ENCODE peak calls at places on chromosomes 1 and 21, in five cellular contexts. Q, L, J, V and P are unnamed samples.

GRCh38 chr1:119903443-119903835 is 7.1 kb upstream of the ADAM30 start:
- DNase-seq in Q (no peak), L (no peak), J (no peak), V (no peak), P (no peak)

GRCh38 chr1:215599418-215599817 is 32.3 kb downstream of the KCTD3 start:
- DNase-seq in Q (no peak), L (no peak), J (no peak), V (no peak), P (no peak)

GRCh38 chr1:30286984-30287839 is 436.2 kb downstream of the MATN1 start:
- DNase-seq in Q (peak), L (no peak), J (no peak), V (no peak), P (no peak)

GRCh38 chr1:11286735-11287410 is 13.9 kb downstream of the UBIAD1 start:
- DNase-seq in Q (no peak), L (no peak), J (no peak), V (no peak), P (no peak)

GRCh38 chr1:76881726-76882125 is 14.4 kb downstream of the ST6GALNAC5 start:
- DNase-seq in Q (no peak), L (no peak), J (no peak), V (no peak), P (no peak)

GRCh38 chr21:45269861-45270260 is 17.8 kb downstream of the POFUT2 start:
- DNase-seq in Q (peak), L (no peak), J (no peak), V (no peak), P (no peak)

GRCh38 chr1:2032737-2033136 is 13.6 kb downstream of the GABRD start:
- DNase-seq in Q (no peak), L (no peak), J (no peak), V (no peak), P (no peak)

GRCh38 chr1:156394835-156395461 is 25.9 kb downstream of the RHBG start:
- DNase-seq in Q (no peak), L (no peak), J (no peak), V (no peak), P (no peak)

GRCh38 chr1:167128261-167129227 is 34.7 kb downstream of the STYXL2 start:
- DNase-seq in Q (no peak), L (no peak), J (no peak), V (no peak), P (no peak)

GRCh38 chr1:211258310-211258755 is 833 bp upstream of the RCOR3 start:
- DNase-seq in Q (peak), L (peak), J (peak), V (peak), P (peak)

GRCh38 chr1:115076384-115076906 is 12.9 kb downstream of the TSPAN2 start:
- DNase-seq in Q (no peak), L (no peak), J (no peak), V (no peak), P (no peak)

GRCh38 chr1:186680031-186681012 is at the start of gene PTGS2:
- DNase-seq in Q (peak), L (peak), J (peak), V (peak), P (peak)

GRCh38 chr21:46634966-46635323 is 529 bp upstream of the PRMT2 start:
- DNase-seq in Q (no peak), L (no peak), J (no peak), V (peak), P (peak)

GRCh38 chr1:157403608-157404007 is 148.7 kb downstream of the FCRL5 start:
- DNase-seq in Q (no peak), L (no peak), J (no peak), V (no peak), P (no peak)

GRCh38 chr21:45439901-45440461 is 35.0 kb downstream of the COL18A1 start:
- DNase-seq in Q (no peak), L (no peak), J (no peak), V (no peak), P (no peak)

GRCh38 chr1:220764757-220765156 is 16.6 kb downstream of the MTARC2 start:
- DNase-seq in Q (no peak), L (no peak), J (no peak), V (no peak), P (no peak)

GRCh38 chr1:42484382-42484781 is 21.3 kb downstream of the CCDC30 start:
- DNase-seq in Q (no peak), L (no peak), J (no peak), V (no peak), P (no peak)

GRCh38 chr1:6991271-6991670 is 206.0 kb downstream of the CAMTA1 start:
- DNase-seq in Q (no peak), L (no peak), J (no peak), V (no peak), P (no peak)

GRCh38 chr1:39158330-39159086 is 46.0 kb upstream of the MACF1 start:
- DNase-seq in Q (no peak), L (no peak), J (no peak), V (peak), P (no peak)

GRCh38 chr1:31327381-31327780 is 30.5 kb downstream of the ZCCHC17 start:
- DNase-seq in Q (no peak), L (no peak), J (no peak), V (no peak), P (no peak)

GRCh38 chr1:55107989-55108388 is 68.6 kb downstream of the PCSK9 start:
- DNase-seq in Q (no peak), L (no peak), J (no peak), V (no peak), P (no peak)

GRCh38 chr1:226763741-226764264 is 24.7 kb upstream of the ITPKB start:
- DNase-seq in Q (no peak), L (no peak), J (peak), V (no peak), P (peak)

GRCh38 chr21:33089439-33089838 is 19.5 kb downstream of the OLIG1 start:
- DNase-seq in Q (no peak), L (no peak), J (no peak), V (no peak), P (no peak)

GRCh38 chr1:151008244-151009205 is at the start of gene PRUNE1:
- DNase-seq in Q (peak), L (peak), J (peak), V (peak), P (peak)

GRCh38 chr1:15939181-15940109 is 36.5 kb downstream of the ZBTB17 start:
- DNase-seq in Q (peak), L (no peak), J (no peak), V (no peak), P (no peak)

GRCh38 chr1:76038306-76039004 is 36.1 kb upstream of the ST6GALNAC3 start:
- DNase-seq in Q (no peak), L (no peak), J (no peak), V (no peak), P (no peak)

GRCh38 chr1:184163674-184164470 is 112.3 kb downstream of the TSEN15 start:
- DNase-seq in Q (no peak), L (no peak), J (peak), V (peak), P (peak)

GRCh38 chr1:117795190-117795589 is 134.2 kb downstream of the GDAP2 start:
- DNase-seq in Q (no peak), L (no peak), J (no peak), V (no peak), P (no peak)

GRCh38 chr1:86380257-86380861 is 15.8 kb downstream of the ODF2L start:
- DNase-seq in Q (no peak), L (no peak), J (no peak), V (peak), P (peak)

GRCh38 chr1:31390071-31390470 is 17.2 kb upstream of the FABP3 start:
- DNase-seq in Q (no peak), L (no peak), J (no peak), V (no peak), P (no peak)

GRCh38 chr1:246780264-246780663 is 56.1 kb downstream of the SCCPDH start:
- DNase-seq in Q (peak), L (no peak), J (no peak), V (no peak), P (no peak)

GRCh38 chr1:229716692-229717091 is 90.6 kb downstream of the URB2 start:
- DNase-seq in Q (no peak), L (no peak), J (no peak), V (no peak), P (no peak)

GRCh38 chr1:229717774-229718173 is 91.7 kb downstream of the URB2 start:
- DNase-seq in Q (no peak), L (no peak), J (no peak), V (no peak), P (no peak)

GRCh38 chr1:229716064-229716463 is 90.0 kb downstream of the URB2 start:
- DNase-seq in Q (no peak), L (no peak), J (no peak), V (no peak), P (no peak)

GRCh38 chr1:229714306-229714705 is 88.3 kb downstream of the URB2 start:
- DNase-seq in Q (no peak), L (no peak), J (no peak), V (no peak), P (no peak)

GRCh38 chr1:229714964-229715603 is 89.0 kb downstream of the URB2 start:
- DNase-seq in Q (no peak), L (no peak), J (no peak), V (peak), P (no peak)
- TF ChIP-seq CTCF in Q (peak), L (no peak), J (peak), V (peak), P (peak)

GRCh38 chr1:94522304-94522703 is 19.3 kb downstream of the F3 start:
- DNase-seq in Q (no peak), L (no peak), J (no peak), V (peak), P (no peak)
- TF ChIP-seq CTCF in Q (peak), L (peak), J (no peak), V (no peak), P (no peak)

GRCh38 chr1:160746870-160747500 is 7.9 kb downstream of the SLAMF7 start:
- DNase-seq in Q (no peak), L (no peak), J (no peak), V (no peak), P (no peak)

GRCh38 chr1:160748877-160749269 is 9.8 kb downstream of the SLAMF7 start:
- DNase-seq in Q (no peak), L (no peak), J (no peak), V (no peak), P (no peak)

GRCh38 chr1:160747717-160748116 is 8.7 kb downstream of the SLAMF7 start:
- DNase-seq in Q (no peak), L (no peak), J (no peak), V (no peak), P (no peak)

GRCh38 chr1:160750608-160751007 is 11.6 kb downstream of the SLAMF7 start:
- DNase-seq in Q (no peak), L (no peak), J (no peak), V (no peak), P (no peak)

DNA sequence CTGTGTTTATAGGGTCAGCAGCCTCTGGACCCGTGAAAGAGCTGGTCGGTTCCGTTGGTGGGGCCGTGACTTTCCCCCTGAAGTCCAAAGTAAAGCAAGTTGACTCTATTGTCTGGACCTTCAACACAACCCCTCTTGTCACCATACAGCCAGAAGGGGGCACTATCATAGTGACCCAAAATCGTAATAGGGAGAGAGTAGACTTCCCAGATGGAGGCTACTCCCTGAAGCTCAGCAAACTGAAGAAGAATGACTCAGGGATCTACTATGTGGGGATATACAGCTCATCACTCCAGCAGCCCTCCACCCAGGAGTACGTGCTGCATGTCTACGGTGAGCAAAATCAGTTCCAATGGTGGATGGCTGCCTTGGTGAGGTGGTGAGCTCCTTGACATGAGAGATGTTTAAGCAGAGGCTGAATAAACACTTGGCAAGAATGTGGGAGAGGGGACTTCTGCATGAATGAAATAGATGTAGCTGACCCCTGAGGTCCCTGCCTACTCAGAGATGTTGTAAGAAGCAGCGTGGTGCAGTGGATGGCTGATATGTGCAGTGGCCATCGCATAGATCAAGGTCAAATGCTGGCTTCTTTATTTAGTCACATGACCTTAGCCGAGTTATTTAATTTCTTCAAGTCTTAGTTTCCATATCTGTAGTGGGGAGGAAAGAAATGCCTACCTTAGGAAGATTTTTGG is 9.3 kb downstream of the SLAMF7 start:
- DNase-seq in Q (no peak), L (no peak), J (no peak), V (no peak), P (no peak)
- TF ChIP-seq CTCF in Q (no peak), L (no peak), J (peak), V (peak), P (peak)

DNA sequence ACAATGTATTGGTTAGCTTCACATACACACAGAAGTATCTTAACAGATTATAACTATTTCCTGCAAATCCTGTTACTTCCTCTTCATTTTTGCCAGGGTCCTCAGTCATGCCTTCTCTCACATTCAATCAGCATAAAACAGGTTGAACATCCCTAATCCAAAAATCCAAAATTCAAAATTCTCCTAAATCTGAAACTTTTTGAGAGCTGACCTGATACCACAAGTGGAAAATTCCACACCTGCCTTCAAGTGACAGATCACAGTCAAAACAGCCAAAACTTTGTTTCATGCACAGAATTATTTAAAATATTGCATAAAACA is 62.9 kb upstream of the FBXO28 start:
- DNase-seq in Q (no peak), L (no peak), J (no peak), V (no peak), P (no peak)
- TF ChIP-seq CTCF in Q (peak), L (no peak), J (no peak), V (no peak), P (no peak)

GRCh38 chr21:15552914-15553491 is 176.8 kb upstream of the USP25 start:
- DNase-seq in Q (no peak), L (no peak), J (no peak), V (no peak), P (peak)
- TF ChIP-seq CTCF in Q (peak), L (no peak), J (peak), V (peak), P (no peak)

GRCh38 chr1:176894450-176894849 is 270.1 kb downstream of the ASTN1 start:
- DNase-seq in Q (no peak), L (no peak), J (no peak), V (no peak), P (no peak)

GRCh38 chr1:176893625-176894352 is 270.7 kb downstream of the ASTN1 start:
- DNase-seq in Q (no peak), L (no peak), J (no peak), V (no peak), P (no peak)

GRCh38 chr1:176903474-176903873 is 261.0 kb downstream of the ASTN1 start:
- DNase-seq in Q (no peak), L (no peak), J (no peak), V (no peak), P (no peak)

GRCh38 chr1:176896216-176896615 is 268.3 kb downstream of the ASTN1 start:
- DNase-seq in Q (no peak), L (no peak), J (no peak), V (no peak), P (no peak)

DNA sequence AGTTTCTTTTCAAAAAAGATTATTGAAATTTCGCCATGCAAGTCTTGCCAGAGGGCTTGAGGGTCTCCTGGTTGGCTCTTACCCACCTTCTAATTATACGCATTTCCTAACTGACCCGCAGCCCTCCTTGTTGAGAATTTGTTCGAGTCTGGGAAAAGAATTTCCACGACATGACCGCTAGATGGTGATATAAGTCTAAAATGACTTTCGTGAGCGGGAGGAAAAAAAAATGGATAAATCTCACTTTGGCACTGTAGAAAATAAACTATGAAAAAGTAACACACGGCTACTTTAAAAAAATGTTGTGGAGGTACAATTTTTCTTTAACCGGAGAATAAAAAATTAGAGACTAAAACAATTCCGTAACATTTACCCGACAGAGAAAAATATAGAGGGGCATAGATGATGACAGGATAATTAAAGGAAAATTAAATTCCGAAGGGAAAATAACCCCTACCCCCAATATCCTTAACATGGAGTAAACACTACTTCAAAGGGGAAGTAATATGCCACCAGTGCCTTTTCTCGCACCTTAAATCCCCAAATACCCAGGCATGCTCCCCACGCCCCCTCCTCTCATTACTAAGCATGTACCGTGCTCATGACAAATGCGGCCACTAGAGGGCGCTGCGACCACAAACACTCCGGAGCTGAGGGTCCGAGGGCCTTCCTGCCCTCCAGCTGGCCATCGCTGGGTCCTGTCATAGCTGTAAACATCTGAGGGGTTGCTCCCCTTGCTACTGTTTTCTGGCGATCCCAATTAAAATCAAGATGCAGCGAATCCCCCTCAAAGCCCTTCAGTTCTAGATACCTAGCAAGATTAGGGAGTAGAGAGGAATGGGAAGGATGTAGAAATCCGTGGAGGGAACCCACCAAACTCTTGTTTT is 266.9 kb downstream of the ASTN1 start:
- DNase-seq in Q (peak), L (no peak), J (peak), V (peak), P (peak)
- TF ChIP-seq CTCF in Q (peak), L (peak), J (peak), V (peak), P (peak)